ENCODE peak calls at places on chromosomes 4 and X, in seven cellular contexts. M, T, W, U, X, A and V are unnamed samples.
A peak's percentile ranks its signal among the peaks of the same experiment; 100 is the strongest.

GRCh38 chr4:169037491-169037890 is 27.4 kb upstream of the CBR4 start:
- DNase-seq in M (no peak), T (no peak), W (no peak), U (no peak), X (no peak), A (no peak), V (no peak)

GRCh38 chrX:153934473-153935325 is at the start of gene NAA10:
- DNase-seq in M (peak; percentile 60), T (peak; percentile 63), W (peak; percentile 77), U (peak; percentile 65), X (peak; percentile 59), A (peak; percentile 88), V (peak; percentile 88)

GRCh38 chr4:52263612-52264011 is 212.5 kb downstream of the SPATA18 start:
- DNase-seq in M (no peak), T (no peak), W (no peak), U (no peak), X (peak; percentile 6), A (no peak), V (no peak)

GRCh38 chr4:24091632-24092240 is 201.9 kb upstream of the PPARGC1A start:
- DNase-seq in M (no peak), T (no peak), W (no peak), U (peak; percentile 51), X (no peak), A (no peak), V (peak; percentile 56)

GRCh38 chrX:13223868-13224555 is 95.8 kb downstream of the ATXN3L start:
- DNase-seq in M (peak; percentile 71), T (peak; percentile 90), W (peak; percentile 38), U (peak; percentile 92), X (peak; percentile 87), A (peak; percentile 40), V (peak; percentile 89)

GRCh38 chr4:139808381-139809206 is 143.0 kb downstream of the MGST2 start:
- DNase-seq in M (peak; percentile 27), T (no peak), W (no peak), U (peak; percentile 41), X (peak; percentile 24), A (no peak), V (no peak)

GRCh38 chrX:72243472-72243871 is 4.6 kb upstream of the ERCC6L start:
- DNase-seq in M (peak; percentile 30), T (peak; percentile 55), W (no peak), U (peak; percentile 67), X (peak; percentile 12), A (no peak), V (peak; percentile 20)

GRCh38 chrX:11205796-11206195 is 87.4 kb upstream of the AMELX start:
- DNase-seq in M (no peak), T (no peak), W (no peak), U (no peak), X (no peak), A (no peak), V (no peak)

GRCh38 chrX:42375080-42375479 is 402.9 kb downstream of the PPP1R2C start:
- DNase-seq in M (no peak), T (no peak), W (no peak), U (no peak), X (no peak), A (peak; percentile 24), V (no peak)

GRCh38 chr4:156512622-156513021 is 459.0 kb downstream of the PDGFC start:
- DNase-seq in M (peak; percentile 18), T (peak; percentile 52), W (no peak), U (peak; percentile 42), X (peak; percentile 21), A (peak; percentile 13), V (peak; percentile 68)

GRCh38 chrX:39174761-39175417 is 373.6 kb downstream of the MID1IP1 start:
- DNase-seq in M (peak; percentile 7), T (no peak), W (peak; percentile 50), U (no peak), X (no peak), A (peak; percentile 34), V (no peak)

GRCh38 chr4:159101983-159102622 is 776 bp upstream of the RAPGEF2 start:
- DNase-seq in M (no peak), T (no peak), W (no peak), U (no peak), X (no peak), A (peak; percentile 9), V (peak; percentile 7)

GRCh38 chr4:67694662-67695061 is 6.3 kb downstream of the UBA6 start:
- DNase-seq in M (peak; percentile 42), T (no peak), W (no peak), U (no peak), X (no peak), A (no peak), V (peak; percentile 19)

GRCh38 chr4:86367577-86367976 is 7.7 kb upstream of the MAPK10 start:
- DNase-seq in M (peak; percentile 82), T (peak; percentile 13), W (no peak), U (no peak), X (peak; percentile 73), A (no peak), V (peak; percentile 84)

GRCh38 chrX:19017271-19017670 is 33.4 kb upstream of the PHKA2 start:
- DNase-seq in M (peak; percentile 12), T (no peak), W (no peak), U (peak; percentile 7), X (peak; percentile 8), A (peak; percentile 28), V (no peak)

GRCh38 chr4:88429401-88429800 is 27.5 kb upstream of the HERC5 start:
- DNase-seq in M (no peak), T (no peak), W (no peak), U (no peak), X (no peak), A (no peak), V (no peak)

GRCh38 chr4:140947507-140947906 is 185.8 kb downstream of the RNF150 start:
- DNase-seq in M (no peak), T (no peak), W (peak; percentile 11), U (no peak), X (no peak), A (no peak), V (no peak)

GRCh38 chr4:140943486-140943885 is 187.3 kb upstream of the TBC1D9 start:
- DNase-seq in M (peak; percentile 28), T (peak; percentile 73), W (no peak), U (peak; percentile 91), X (peak; percentile 90), A (no peak), V (peak; percentile 46)

GRCh38 chr4:140940589-140940988 is 184.4 kb upstream of the TBC1D9 start:
- DNase-seq in M (no peak), T (no peak), W (no peak), U (no peak), X (no peak), A (no peak), V (no peak)

GRCh38 chr4:140943887-140944515 is 187.8 kb upstream of the TBC1D9 start:
- DNase-seq in M (peak; percentile 22), T (peak; percentile 85), W (no peak), U (peak; percentile 95), X (peak; percentile 63), A (no peak), V (peak; percentile 21)

GRCh38 chr4:140944539-140944938 is 188.4 kb upstream of the TBC1D9 start:
- DNase-seq in M (peak; percentile 38), T (peak; percentile 76), W (no peak), U (peak; percentile 78), X (peak; percentile 60), A (no peak), V (peak; percentile 67)
- H3K4me3 ChIP-seq in M (no peak overlapping the region), T (no peak overlapping the region), W (no peak overlapping the region), U (no peak overlapping the region), X (no peak overlapping the region), A (no peak overlapping the region), V (no peak overlapping the region)

DNA sequence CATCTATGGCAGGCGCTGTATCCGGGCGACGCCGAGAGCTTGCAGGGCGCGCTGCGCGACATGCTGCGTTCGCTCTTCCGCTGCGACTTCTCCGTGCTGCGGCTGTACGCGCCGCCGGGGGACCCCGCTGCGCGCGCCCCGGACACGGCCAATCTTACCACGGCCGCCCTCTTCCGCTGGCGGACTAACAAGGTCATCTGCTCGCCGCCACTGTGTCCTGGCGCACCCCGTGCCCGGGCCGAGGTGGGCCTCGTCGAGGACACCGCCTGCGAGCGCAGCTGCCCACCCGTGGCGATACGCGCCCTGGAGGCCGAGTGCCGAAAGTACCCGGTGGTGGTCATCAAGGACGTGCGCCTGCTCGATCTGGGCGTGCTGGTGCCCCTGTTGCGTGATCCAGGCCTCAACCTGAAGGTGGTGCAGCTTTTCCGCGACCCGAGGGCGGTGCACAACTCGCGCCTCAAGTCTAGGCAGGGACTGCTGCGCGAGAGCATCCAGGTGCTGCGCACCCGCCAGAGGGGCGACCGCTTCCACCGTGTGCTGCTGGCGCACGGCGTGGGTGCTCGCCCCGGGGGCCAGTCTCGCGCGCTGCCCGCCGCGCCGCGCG is 874 bp downstream of the CHST7 start:
- DNase-seq in M (no peak), T (no peak), W (no peak), U (peak; percentile 39), X (no peak), A (no peak), V (no peak)
- TF ChIP-seq CTCF in M (no peak), T (no peak), W (no peak), U (no peak), X (no peak), A (no peak), V (no peak)

GRCh38 chr4:83221897-83222441 is 62.6 kb downstream of the COQ2 start:
- DNase-seq in M (no peak), T (no peak), W (no peak), U (no peak), X (no peak), A (no peak), V (no peak)

GRCh38 chr4:83217721-83218522 is 66.7 kb downstream of the COQ2 start:
- DNase-seq in M (no peak), T (no peak), W (peak; percentile 55), U (no peak), X (no peak), A (no peak), V (no peak)

GRCh38 chr4:83216856-83217683 is 67.5 kb downstream of the COQ2 start:
- DNase-seq in M (no peak), T (no peak), W (no peak), U (no peak), X (no peak), A (no peak), V (no peak)

GRCh38 chr4:83219991-83220360 is 64.6 kb downstream of the COQ2 start:
- DNase-seq in M (no peak), T (no peak), W (no peak), U (no peak), X (peak; percentile 25), A (no peak), V (peak; percentile 53)

GRCh38 chr4:83219344-83219990 is 65.1 kb downstream of the COQ2 start:
- DNase-seq in M (peak; percentile 17), T (no peak), W (peak; percentile 50), U (peak; percentile 8), X (peak; percentile 80), A (no peak), V (peak; percentile 71)
- H3K4me3 ChIP-seq in M (no peak overlapping the region), T (no peak overlapping the region), W (no peak overlapping the region), U (no peak overlapping the region), X (peak overlapping the region; percentile 2), A (no peak overlapping the region), V (peak overlapping the region; percentile 6)

GRCh38 chr4:53505947-53506346 is 85.3 kb downstream of the LNX1 start:
- DNase-seq in M (no peak), T (no peak), W (no peak), U (no peak), X (no peak), A (no peak), V (peak; percentile 31)

GRCh38 chr4:53507671-53508286 is 83.5 kb downstream of the LNX1 start:
- DNase-seq in M (peak; percentile 28), T (peak; percentile 95), W (peak; percentile 6), U (peak; percentile 98), X (peak; percentile 25), A (no peak), V (no peak)

GRCh38 chr4:53507058-53507457 is 84.2 kb downstream of the LNX1 start:
- DNase-seq in M (no peak), T (no peak), W (no peak), U (no peak), X (no peak), A (no peak), V (no peak)

GRCh38 chr4:53510316-53510715 is 81.0 kb downstream of the LNX1 start:
- DNase-seq in M (peak; percentile 31), T (no peak), W (no peak), U (peak; percentile 40), X (peak; percentile 45), A (no peak), V (no peak)

GRCh38 chr4:53508446-53508845 is 82.8 kb downstream of the LNX1 start:
- DNase-seq in M (peak; percentile 80), T (peak; percentile 82), W (no peak), U (peak; percentile 87), X (peak; percentile 76), A (no peak), V (peak; percentile 69)
- TF ChIP-seq CTCF in M (peak; percentile 9), T (no peak), W (no peak), U (peak; percentile 14), X (peak; percentile 25), A (no peak), V (no peak)